ENCODE peak calls at places on chromosomes 6 and 20, in seven cellular contexts. J is SJCRH30, V is psoas muscle, E is MM.1S, Y is neuronal stem cell, O is hepatocyte, R is endodermal cell. L is an unnamed sample.

GRCh38 chr6:108831104-108831503 is 17.1 kb upstream of the ARMC2 start:
- DNase-seq in Y (no peak), R (no peak), V (no peak), J (no peak), O (peak; percentile 41), E (no peak), L (no peak)

GRCh38 chr6:36544228-36544627 is 3.1 kb downstream of the STK38 start:
- DNase-seq in V (no peak), R (no peak), O (no peak), E (no peak), Y (no peak), J (no peak), L (no peak)

GRCh38 chr20:40865095-40865494 is 163.5 kb upstream of the TOP1 start:
- DNase-seq in Y (no peak), E (no peak), J (no peak), V (no peak), O (no peak), R (no peak), L (no peak)

GRCh38 chr6:41440958-41441357 is 105.2 kb upstream of the FOXP4 start:
- DNase-seq in E (no peak), V (no peak), J (no peak), Y (no peak), O (no peak), R (no peak), L (no peak)

GRCh38 chr6:2179950-2180349 is 65.5 kb downstream of the GMDS start:
- DNase-seq in E (no peak), O (no peak), J (no peak), V (no peak), R (no peak), Y (no peak), L (no peak)

GRCh38 chr6:36750090-36750489 is 52.5 kb downstream of the RAB44 start:
- DNase-seq in J (no peak), V (no peak), Y (no peak), R (no peak), E (no peak), O (no peak), L (no peak)

GRCh38 chr20:22312744-22313346 is 271.5 kb downstream of the FOXA2 start:
- DNase-seq in J (peak; percentile 26), O (peak; percentile 68), R (peak; percentile 72), E (peak; percentile 17), Y (peak; percentile 38), V (no peak), L (no peak)

GRCh38 chr20:8104252-8104651 is 27.8 kb upstream of the PLCB1 start:
- DNase-seq in R (no peak), V (no peak), Y (no peak), O (no peak), J (no peak), E (no peak), L (no peak)

GRCh38 chr20:50746138-50746940 is 15.0 kb downstream of the PARD6B start:
- DNase-seq in J (no peak), O (peak; percentile 68), E (no peak), R (peak; percentile 17), Y (no peak), V (no peak), L (peak; percentile 50)

GRCh38 chr6:110590821-110591351 is 114.5 kb upstream of the SLC22A16 start:
- DNase-seq in O (no peak), R (no peak), V (no peak), Y (no peak), J (no peak), E (no peak), L (no peak)

GRCh38 chr6:145816392-145816791 is 1.8 kb upstream of the FBXO30 start:
- DNase-seq in J (no peak), Y (no peak), V (no peak), E (no peak), O (no peak), R (no peak), L (no peak)

DNA sequence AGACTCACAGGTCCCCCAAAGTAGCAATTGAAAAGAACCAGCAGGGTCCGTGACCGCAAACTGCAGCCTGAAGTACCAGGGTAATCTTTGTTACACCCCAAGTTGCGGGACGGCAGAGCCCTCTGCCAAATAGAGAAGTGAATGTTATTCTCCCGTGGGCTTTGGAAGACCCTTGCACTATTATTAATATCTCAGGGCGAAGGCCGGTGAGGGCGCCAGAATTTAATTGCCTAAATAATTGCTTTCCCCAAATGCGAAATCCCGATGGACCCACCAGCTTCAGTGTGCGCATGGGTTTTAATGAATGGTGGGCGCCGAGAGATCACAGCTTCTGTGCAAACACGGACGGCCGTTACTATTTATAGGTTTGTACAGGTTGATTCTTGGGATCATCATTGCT is 15.3 kb upstream of the PHACTR3 start:
- DNase-seq in R (no peak), O (no peak), Y (no peak), V (no peak), J (no peak), E (no peak), L (no peak)
- H3K4me3 ChIP-seq in R (no peak overlapping the region), O (no peak overlapping the region), Y (no peak overlapping the region), V (no peak overlapping the region), J (no peak overlapping the region), E (peak overlapping the region; percentile 60), L (no peak overlapping the region)

GRCh38 chr6:129748901-129749748 is 39.1 kb upstream of the ARHGAP18 start:
- DNase-seq in R (no peak), O (no peak), E (peak; percentile 53), V (no peak), Y (no peak), J (no peak), L (no peak)

GRCh38 chr6:129749749-129750120 is 39.8 kb upstream of the ARHGAP18 start:
- DNase-seq in J (no peak), Y (no peak), V (no peak), E (peak; percentile 52), O (no peak), R (no peak), L (no peak)

GRCh38 chr6:129750390-129750789 is 40.4 kb upstream of the ARHGAP18 start:
- DNase-seq in J (no peak), V (no peak), E (no peak), Y (no peak), O (no peak), R (no peak), L (no peak)

GRCh38 chr6:129747588-129748112 is 37.7 kb upstream of the ARHGAP18 start:
- DNase-seq in Y (no peak), E (no peak), R (no peak), V (no peak), J (no peak), O (no peak), L (no peak)

DNA sequence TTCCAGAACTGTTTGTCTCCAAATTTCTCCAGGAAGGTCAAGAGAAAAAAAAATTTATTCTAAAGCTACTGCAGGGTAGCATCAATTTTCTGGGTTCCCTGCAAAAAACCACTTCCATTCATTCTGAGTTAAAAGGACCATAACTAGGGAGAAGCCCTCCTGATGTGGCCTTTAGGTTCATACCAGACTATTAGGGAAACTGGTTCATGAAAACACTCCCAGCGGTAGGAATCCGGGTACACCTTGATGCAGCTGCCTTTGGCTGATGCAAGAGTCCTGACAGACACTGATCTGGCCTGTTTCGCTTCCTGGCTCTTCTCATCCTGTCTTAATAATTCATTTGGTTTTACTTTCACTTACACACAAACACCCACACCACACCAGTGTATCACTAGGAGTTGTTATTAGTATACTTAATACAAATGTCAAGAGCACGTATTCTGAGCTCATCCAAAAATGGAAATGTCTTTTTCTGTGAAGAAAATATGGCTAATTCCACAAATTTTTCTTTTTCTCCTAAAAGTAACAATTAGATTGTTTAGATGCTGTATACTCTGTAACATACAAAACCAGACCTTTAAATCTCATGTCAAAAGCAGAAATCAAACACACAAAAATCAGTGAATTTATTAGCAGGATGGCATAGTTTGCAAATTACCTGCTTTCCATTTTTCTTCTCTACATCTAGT is 38.4 kb upstream of the ARHGAP18 start:
- DNase-seq in V (peak; percentile 13), Y (no peak), O (peak; percentile 37), J (no peak), R (peak; percentile 55), E (peak; percentile 90), L (no peak)
- H3K4me1 ChIP-seq in V (peaks cover 31% of the 10 kb centered on the region), Y (peaks cover 9% of the 10 kb centered on the region), O (peaks cover 13% of the 10 kb centered on the region), J (peaks cover 45% of the 10 kb centered on the region), R (peaks cover 17% of the 10 kb centered on the region), E (peaks cover 30% of the 10 kb centered on the region), L (no peaks in the 10 kb centered on the region)

DNA sequence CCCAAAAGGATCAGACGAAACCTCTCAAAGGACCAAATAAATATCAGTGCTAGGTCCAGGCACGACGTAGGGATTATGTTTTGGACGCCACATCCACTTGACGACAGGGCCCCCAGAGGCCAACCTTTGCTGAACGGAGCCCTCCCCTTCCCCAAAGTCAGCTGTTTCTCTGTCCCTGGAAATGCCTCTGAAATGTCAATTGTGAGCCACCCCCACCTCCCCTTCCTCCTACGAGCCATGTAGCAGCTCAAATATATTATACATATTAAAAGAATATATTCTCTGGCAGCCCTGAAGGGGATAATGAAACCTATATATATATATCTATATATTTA is 39.6 kb upstream of the BLCAP start:
- DNase-seq in O (no peak), E (no peak), J (peak; percentile 75), Y (no peak), V (no peak), R (no peak), L (peak; percentile 32)
- H3K4me3 ChIP-seq in O (no peak overlapping the region), E (no peak overlapping the region), J (peak overlapping the region; percentile 22), Y (no peak overlapping the region), V (no peak overlapping the region), R (no peak overlapping the region), L (no peak overlapping the region)

GRCh38 chr6:15950962-15951569 is 177.8 kb upstream of the MYLIP start:
- DNase-seq in O (no peak), E (no peak), R (no peak), Y (no peak), J (no peak), V (no peak), L (no peak)

GRCh38 chr6:15955484-15955883 is 173.4 kb upstream of the MYLIP start:
- DNase-seq in V (no peak), O (no peak), R (no peak), J (no peak), E (no peak), Y (no peak), L (no peak)

GRCh38 chr6:15956205-15957106 is 172.4 kb upstream of the MYLIP start:
- DNase-seq in V (no peak), O (peak; percentile 70), E (no peak), R (no peak), Y (no peak), J (peak; percentile 10), L (no peak)

GRCh38 chr6:15952231-15953151 is 176.4 kb upstream of the MYLIP start:
- DNase-seq in E (no peak), Y (no peak), R (no peak), V (no peak), J (no peak), O (no peak), L (no peak)

GRCh38 chr6:15953152-15953880 is 175.6 kb upstream of the MYLIP start:
- DNase-seq in V (no peak), O (no peak), Y (no peak), R (no peak), J (no peak), E (peak; percentile 64), L (no peak)
- H3K4me1 ChIP-seq in V (peaks cover 3% of the 10 kb centered on the region), O (peaks cover 42% of the 10 kb centered on the region), Y (no peaks in the 10 kb centered on the region), R (peaks cover 16% of the 10 kb centered on the region), J (peaks cover 4% of the 10 kb centered on the region), E (peaks cover 15% of the 10 kb centered on the region), L (peaks cover 13% of the 10 kb centered on the region)

L was measured in HAP-1.